ENCODE peak calls at places on chromosome 21, in four cellular contexts. X is CD4-positive, alpha-beta T cell; S is heart left ventricle; Z is effector memory CD4-positive, alpha-beta T cell. V is an unnamed sample.

GRCh38 chr21:34526236-34526617 is 14.2 kb upstream of the KCNE1 start:
- DNase-seq in Z (no peak), S (no peak), X (no peak), V (no peak)

GRCh38 chr21:38243732-38244406 is 12.9 kb upstream of the KCNJ15 start:
- DNase-seq in X (no peak), Z (no peak), S (no peak), V (no peak)

GRCh38 chr21:29181799-29182470 is 51.5 kb downstream of the MAP3K7CL start:
- DNase-seq in Z (no peak), X (no peak), S (no peak), V (no peak)

GRCh38 chr21:44347911-44348451 is 5.4 kb upstream of the TRPM2 start:
- DNase-seq in S (no peak), Z (no peak), X (no peak), V (no peak)

GRCh38 chr21:31444061-31444460 is 100.0 kb upstream of the TIAM1 start:
- DNase-seq in S (peak; percentile 31), Z (no peak), X (no peak), V (no peak)

GRCh38 chr21:35138665-35139381 is 89.7 kb upstream of the RUNX1 start:
- DNase-seq in Z (no peak), S (no peak), X (peak; percentile 2), V (no peak)

GRCh38 chr21:35904995-35905972 is 155.0 kb downstream of the SETD4 start:
- DNase-seq in Z (no peak), S (peak; percentile 40), X (no peak), V (no peak)

GRCh38 chr21:43639470-43640178 is 19.7 kb downstream of the HSF2BP start:
- DNase-seq in X (no peak), S (no peak), Z (no peak), V (no peak)

GRCh38 chr21:36976228-36976627 is 9.8 kb upstream of the HLCS start:
- DNase-seq in Z (no peak), S (no peak), X (no peak), V (no peak)

GRCh38 chr21:42636535-42636914 is 16.9 kb upstream of the PDE9A start:
- DNase-seq in Z (no peak), X (no peak), S (no peak), V (no peak)

GRCh38 chr21:40143822-40144525 is 276.7 kb downstream of the PCP4 start:
- DNase-seq in Z (no peak), S (peak; percentile 24), X (peak; percentile 4), V (peak; percentile 6)

GRCh38 chr21:41186763-41187536 is 19.0 kb downstream of the BACE2 start:
- DNase-seq in S (no peak), X (no peak), Z (no peak), V (no peak)

GRCh38 chr21:35852820-35853219 is 207.5 kb downstream of the SETD4 start:
- DNase-seq in Z (no peak), S (no peak), X (no peak), V (no peak)

GRCh38 chr21:37821791-37822450 is 94.3 kb downstream of the KCNJ6 start:
- DNase-seq in X (no peak), Z (no peak), S (no peak), V (no peak)

GRCh38 chr21:42716074-42716473 is 62.7 kb downstream of the PDE9A start:
- DNase-seq in X (no peak), S (no peak), Z (no peak), V (no peak)

GRCh38 chr21:22791986-22792560 is 1793.9 kb downstream of the NCAM2 start:
- DNase-seq in Z (no peak), S (no peak), X (no peak), V (no peak)

GRCh38 chr21:34865922-34866271 is 183.2 kb downstream of the RUNX1 start:
- DNase-seq in S (no peak), Z (no peak), X (no peak), V (no peak)

GRCh38 chr21:30083120-30083945 is 83.3 kb downstream of the CLDN17 start:
- DNase-seq in X (no peak), S (no peak), Z (no peak), V (no peak)

GRCh38 chr21:18275740-18276139 is 31.1 kb downstream of the CHODL start:
- DNase-seq in S (no peak), X (no peak), Z (no peak), V (no peak)

GRCh38 chr21:37783016-37783415 is 133.2 kb downstream of the KCNJ6 start:
- DNase-seq in X (no peak), S (no peak), Z (no peak), V (no peak)

GRCh38 chr21:20259035-20259867 is 739.0 kb upstream of the NCAM2 start:
- DNase-seq in X (no peak), S (no peak), Z (no peak), V (no peak)

GRCh38 chr21:41009398-41010177 is 158.4 kb upstream of the BACE2 start:
- DNase-seq in Z (no peak), S (no peak), X (no peak), V (no peak)

GRCh38 chr21:42149656-42150457 is 69.1 kb upstream of the ABCG1 start:
- DNase-seq in S (no peak), Z (no peak), X (no peak), V (peak; percentile 4)

GRCh38 chr21:31798842-31799691 is 67.1 kb upstream of the SCAF4 start:
- DNase-seq in Z (no peak), X (no peak), S (no peak), V (no peak)

GRCh38 chr21:42651515-42652401 is 1.7 kb upstream of the PDE9A start:
- DNase-seq in Z (no peak), X (no peak), S (no peak), V (no peak)

GRCh38 chr21:22225299-22225698 is 1227.1 kb downstream of the NCAM2 start:
- DNase-seq in X (no peak), S (no peak), Z (no peak), V (no peak)

GRCh38 chr21:35048706-35049617 is at the start of gene RUNX1:
- DNase-seq in Z (peak; percentile 73), X (peak; percentile 57), S (peak; percentile 45), V (peak; percentile 46)

GRCh38 chr21:35128526-35128925 is 79.4 kb upstream of the RUNX1 start:
- DNase-seq in Z (no peak), S (no peak), X (no peak), V (no peak)

GRCh38 chr21:37367758-37368535 is 1.4 kb downstream of the DYRK1A start:
- DNase-seq in X (no peak), Z (peak; percentile 9), S (peak; percentile 63), V (peak; percentile 9)

GRCh38 chr21:37833301-37833700 is 83.0 kb downstream of the KCNJ6 start:
- DNase-seq in Z (no peak), X (no peak), S (no peak), V (no peak)

DNA sequence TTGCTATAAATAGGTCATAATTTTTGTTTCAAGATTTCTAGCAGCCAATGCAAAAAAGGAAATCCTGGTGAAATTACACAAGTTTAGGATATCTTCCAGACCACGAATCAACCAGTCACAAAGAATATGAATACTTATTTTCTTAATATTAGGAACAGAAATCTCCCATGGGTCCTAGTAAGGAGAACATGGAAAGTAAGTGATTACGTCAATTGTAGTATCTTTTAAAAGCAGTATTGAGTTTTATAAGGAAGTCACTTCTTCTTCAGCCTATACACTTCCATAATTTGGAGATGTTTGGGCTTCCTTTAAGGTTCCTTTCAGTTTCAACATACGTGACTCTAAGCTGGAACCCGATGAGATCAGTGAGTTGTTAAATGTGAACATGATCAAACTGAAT is 534.5 kb downstream of the USP25 start:
- DNase-seq in S (no peak), X (no peak), Z (no peak), V (no peak)
- H3K9me3 ChIP-seq in S (no peaks in the 10 kb centered on the region), X (no peaks in the 10 kb centered on the region), Z (no peaks in the 10 kb centered on the region), V (no peaks in the 10 kb centered on the region)

GRCh38 chr21:45669382-45669781 is 25.9 kb downstream of the PCBP3 start:
- DNase-seq in X (no peak), S (no peak), Z (no peak), V (no peak)

DNA sequence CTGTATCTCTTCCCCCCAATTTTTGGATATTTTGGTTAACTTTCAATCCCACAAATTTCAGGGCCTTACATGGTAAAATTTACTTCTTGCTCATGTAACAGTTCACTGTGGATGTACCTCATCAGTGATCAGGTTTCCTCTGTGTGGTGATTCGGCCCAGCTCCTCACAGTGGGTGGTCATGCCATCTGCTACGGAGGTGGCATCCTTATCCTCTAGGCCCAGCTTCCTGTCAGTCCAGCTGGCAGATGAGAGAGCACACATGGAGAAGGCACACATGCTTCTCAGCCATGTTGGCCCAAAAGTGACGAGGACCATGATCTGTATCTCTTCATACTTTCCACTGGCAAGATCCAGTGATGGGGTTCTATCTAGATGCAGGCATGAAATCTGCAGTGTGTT is 27.2 kb downstream of the PCBP3 start:
- DNase-seq in S (no peak), X (no peak), Z (no peak), V (no peak)
- H3K9me3 ChIP-seq in S (no peaks in the 10 kb centered on the region), X (peaks cover 17% of the 10 kb centered on the region), Z (peaks cover 4% of the 10 kb centered on the region), V (no peaks in the 10 kb centered on the region)

GRCh38 chr21:26777166-26777565 is 68.0 kb downstream of the ADAMTS1 start:
- DNase-seq in S (no peak), X (no peak), Z (no peak), V (no peak)

GRCh38 chr21:26782349-26782748 is 62.9 kb downstream of the ADAMTS1 start:
- DNase-seq in X (no peak), S (no peak), Z (no peak), V (no peak)

GRCh38 chr21:26781331-26781730 is 63.9 kb downstream of the ADAMTS1 start:
- DNase-seq in S (no peak), Z (no peak), X (no peak), V (no peak)

GRCh38 chr21:26773058-26773457 is 72.2 kb downstream of the ADAMTS1 start:
- DNase-seq in Z (no peak), S (no peak), X (no peak), V (no peak)

GRCh38 chr21:26776320-26777021 is 68.7 kb downstream of the ADAMTS1 start:
- DNase-seq in X (no peak), Z (no peak), S (no peak), V (no peak)
- H3K9me3 ChIP-seq in X (no peaks in the 10 kb centered on the region), Z (no peaks in the 10 kb centered on the region), S (no peaks in the 10 kb centered on the region), V (no peaks in the 10 kb centered on the region)

GRCh38 chr21:15742052-15742451 is 12.3 kb downstream of the USP25 start:
- DNase-seq in Z (no peak), S (no peak), X (no peak), V (no peak)
- H3K9me3 ChIP-seq in Z (no peaks in the 10 kb centered on the region), S (no peaks in the 10 kb centered on the region), X (no peaks in the 10 kb centered on the region), V (no peaks in the 10 kb centered on the region)

GRCh38 chr21:24369751-24370150 is 1237.5 kb downstream of the MRPL39 start:
- DNase-seq in S (no peak), X (no peak), Z (no peak), V (no peak)
- H3K9me3 ChIP-seq in S (no peaks in the 10 kb centered on the region), X (no peaks in the 10 kb centered on the region), Z (no peaks in the 10 kb centered on the region), V (no peaks in the 10 kb centered on the region)

DNA sequence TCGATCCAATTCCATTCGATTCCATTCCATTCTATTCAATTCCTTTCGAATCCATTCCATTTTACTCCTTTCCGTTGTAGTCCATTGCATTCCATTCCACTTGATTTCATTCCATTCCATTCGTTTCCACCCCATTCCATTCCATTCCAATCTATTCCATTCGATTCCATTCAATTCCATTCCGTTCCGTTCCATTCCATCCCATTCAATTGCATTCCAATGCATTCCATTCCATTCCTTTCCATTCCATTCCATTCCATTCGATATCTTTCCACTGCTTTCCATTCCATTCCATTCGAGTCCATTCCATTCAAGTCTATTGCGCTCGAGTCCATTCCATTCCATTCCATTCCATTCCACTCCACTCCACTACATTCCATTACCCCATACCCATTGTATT is 2568.7 kb upstream of the TPTE start:
- DNase-seq in X (no peak), S (no peak), Z (no peak), V (no peak)
- H3K9me3 ChIP-seq in X (peaks cover 97% of the 10 kb centered on the region), S (peaks cover 15% of the 10 kb centered on the region), Z (peaks cover 81% of the 10 kb centered on the region), V (peaks cover 65% of the 10 kb centered on the region)

GRCh38 chr21:28086861-28087581 is 905.7 kb downstream of the LTN1 start:
- DNase-seq in S (no peak), Z (no peak), X (no peak), V (no peak)
- H3K9me3 ChIP-seq in S (peaks cover 3% of the 10 kb centered on the region), Z (no peaks in the 10 kb centered on the region), X (no peaks in the 10 kb centered on the region), V (no peaks in the 10 kb centered on the region)

GRCh38 chr21:25405991-25406390 is 201.3 kb downstream of the MRPL39 start:
- DNase-seq in S (no peak), X (no peak), Z (no peak), V (no peak)
- H3K9me3 ChIP-seq in S (no peaks in the 10 kb centered on the region), X (no peaks in the 10 kb centered on the region), Z (no peaks in the 10 kb centered on the region), V (no peaks in the 10 kb centered on the region)

V was measured in T-helper 17 cell.